ENCODE peak calls at places on chromosome 15, in nine cellular contexts. V, D, I, W, B, E, S, G and M are unnamed samples.

GRCh38 chr15:79192462-79193036 is 90.0 kb upstream of the ANKRD34C start:
- DNase-seq in V (no peak), D (peak; percentile 8), I (peak; percentile 61), W (no peak), B (no peak), E (no peak), S (no peak), G (no peak), M (no peak)

GRCh38 chr15:96348112-96349027 is 17.9 kb downstream of the NR2F2 start:
- DNase-seq in V (no peak), D (no peak), I (no peak), W (no peak), B (no peak), E (no peak), S (no peak), G (no peak), M (peak; percentile 57)

GRCh38 chr15:98649996-98650870 is 1.9 kb downstream of the IGF1R start:
- DNase-seq in V (peak; percentile 30), D (peak; percentile 39), I (peak; percentile 26), W (peak; percentile 68), B (no peak), E (no peak), S (peak; percentile 63), G (no peak), M (peak; percentile 59)

GRCh38 chr15:47473857-47474256 is 243.4 kb upstream of the SEMA6D start:
- DNase-seq in V (peak; percentile 7), D (no peak), I (peak; percentile 12), W (peak; percentile 80), B (no peak), E (no peak), S (peak; percentile 67), G (no peak), M (no peak)

GRCh38 chr15:88986949-88987589 is 73.9 kb upstream of the MFGE8 start:
- DNase-seq in V (no peak), D (no peak), I (no peak), W (no peak), B (no peak), E (no peak), S (no peak), G (no peak), M (no peak)

GRCh38 chr15:73959012-73959581 is 32.8 kb downstream of the LOXL1 start:
- DNase-seq in V (no peak), D (no peak), I (no peak), W (no peak), B (no peak), E (peak; percentile 71), S (no peak), G (no peak), M (no peak)

GRCh38 chr15:68646751-68647150 is 68.0 kb downstream of the CORO2B start:
- DNase-seq in V (no peak), D (no peak), I (no peak), W (no peak), B (no peak), E (peak; percentile 4), S (no peak), G (no peak), M (no peak)

GRCh38 chr15:100111103-100112060 is 230.4 kb downstream of the ADAMTS17 start:
- DNase-seq in V (peak; percentile 21), D (peak; percentile 88), I (peak; percentile 65), W (no peak), B (no peak), E (peak; percentile 85), S (peak; percentile 73), G (no peak), M (peak; percentile 81)

GRCh38 chr15:100250166-100250800 is 91.5 kb downstream of the ADAMTS17 start:
- DNase-seq in V (no peak), D (no peak), I (no peak), W (no peak), B (no peak), E (no peak), S (no peak), G (no peak), M (no peak)

GRCh38 chr15:100731259-100732156 is 129.1 kb downstream of the ASB7 start:
- DNase-seq in V (no peak), D (peak; percentile 36), I (no peak), W (no peak), B (no peak), E (peak; percentile 38), S (no peak), G (no peak), M (peak; percentile 43)

GRCh38 chr15:52143862-52144261 is 31.3 kb upstream of the BCL2L10 start:
- DNase-seq in V (no peak), D (peak; percentile 81), I (peak; percentile 92), W (no peak), B (no peak), E (no peak), S (no peak), G (no peak), M (peak; percentile 88)

GRCh38 chr15:26970712-26971210 is at the start of gene GABRG3:
- DNase-seq in V (no peak), D (no peak), I (no peak), W (no peak), B (no peak), E (no peak), S (no peak), G (peak; percentile 9), M (no peak)

GRCh38 chr15:64107337-64107736 is 11.6 kb downstream of the SNX1 start:
- DNase-seq in V (no peak), D (no peak), I (no peak), W (no peak), B (no peak), E (no peak), S (no peak), G (no peak), M (no peak)

GRCh38 chr15:51108933-51109550 is 14.3 kb upstream of the TNFAIP8L3 start:
- DNase-seq in V (no peak), D (peak; percentile 92), I (peak; percentile 83), W (no peak), B (no peak), E (no peak), S (no peak), G (no peak), M (peak; percentile 44)

GRCh38 chr15:90219421-90220141 is 14.2 kb downstream of the CIB1 start:
- DNase-seq in V (peak; percentile 57), D (no peak), I (peak; percentile 74), W (peak; percentile 67), B (peak; percentile 33), E (peak; percentile 25), S (peak; percentile 74), G (no peak), M (peak; percentile 21)

GRCh38 chr15:85741021-85741421 is 53.7 kb downstream of the KLHL25 start:
- DNase-seq in V (no peak), D (no peak), I (no peak), W (no peak), B (no peak), E (no peak), S (no peak), G (no peak), M (no peak)

GRCh38 chr15:96122077-96123027 is 208.1 kb upstream of the NR2F2 start:
- DNase-seq in V (no peak), D (peak; percentile 48), I (no peak), W (peak; percentile 9), B (no peak), E (no peak), S (no peak), G (no peak), M (peak; percentile 18)

GRCh38 chr15:62624541-62625399 is 417.8 kb upstream of the TPM1 start:
- DNase-seq in V (no peak), D (peak; percentile 74), I (peak; percentile 81), W (no peak), B (no peak), E (peak; percentile 45), S (no peak), G (no peak), M (peak; percentile 79)

GRCh38 chr15:84006467-84006866 is 229.1 kb upstream of the GOLGA6L4 start:
- DNase-seq in V (no peak), D (no peak), I (no peak), W (no peak), B (no peak), E (no peak), S (no peak), G (no peak), M (peak; percentile 29)

GRCh38 chr15:65818927-65819562 is 27.0 kb upstream of the DENND4A start:
- DNase-seq in V (no peak), D (peak; percentile 25), I (no peak), W (no peak), B (no peak), E (peak; percentile 99), S (no peak), G (peak; percentile 13), M (no peak)

GRCh38 chr15:59339252-59339672 is 33.4 kb downstream of the MYO1E start:
- DNase-seq in V (no peak), D (no peak), I (peak; percentile 39), W (no peak), B (no peak), E (no peak), S (no peak), G (no peak), M (peak; percentile 69)

GRCh38 chr15:88664151-88664778 is 25.4 kb downstream of the ISG20 start:
- DNase-seq in V (no peak), D (no peak), I (no peak), W (no peak), B (no peak), E (peak; percentile 12), S (no peak), G (no peak), M (peak; percentile 23)

GRCh38 chr15:72754096-72754495 is 29.5 kb downstream of the ADPGK start:
- DNase-seq in V (no peak), D (no peak), I (no peak), W (no peak), B (no peak), E (no peak), S (no peak), G (no peak), M (no peak)

GRCh38 chr15:58686286-58686685 is 63.2 kb downstream of the ADAM10 start:
- DNase-seq in V (no peak), D (no peak), I (no peak), W (no peak), B (no peak), E (no peak), S (no peak), G (no peak), M (no peak)

GRCh38 chr15:31265090-31265870 is 61.4 kb upstream of the KLF13 start:
- DNase-seq in V (peak; percentile 60), D (no peak), I (no peak), W (peak; percentile 39), B (no peak), E (no peak), S (no peak), G (no peak), M (no peak)

GRCh38 chr15:67244966-67245478 is 9.4 kb downstream of the AAGAB start:
- DNase-seq in V (no peak), D (peak; percentile 58), I (no peak), W (no peak), B (no peak), E (no peak), S (no peak), G (no peak), M (peak; percentile 59)

GRCh38 chr15:63089260-63090043 is 32.2 kb upstream of the LACTB start:
- DNase-seq in V (peak; percentile 38), D (peak; percentile 97), I (peak; percentile 86), W (no peak), B (no peak), E (no peak), S (peak; percentile 63), G (no peak), M (peak; percentile 94)

GRCh38 chr15:77983708-77984445 is 93.6 kb downstream of the TBC1D2B start:
- DNase-seq in V (no peak), D (no peak), I (no peak), W (no peak), B (no peak), E (no peak), S (no peak), G (no peak), M (no peak)

GRCh38 chr15:77482570-77482969 is 61.9 kb downstream of the HMG20A start:
- DNase-seq in V (no peak), D (peak; percentile 86), I (peak; percentile 47), W (no peak), B (no peak), E (no peak), S (no peak), G (no peak), M (peak; percentile 80)

GRCh38 chr15:83943043-83943442 is 289.1 kb downstream of the ADAMTSL3 start:
- DNase-seq in V (no peak), D (no peak), I (no peak), W (no peak), B (no peak), E (no peak), S (no peak), G (no peak), M (no peak)

GRCh38 chr15:47124430-47125102 is 592.7 kb upstream of the SEMA6D start:
- DNase-seq in V (no peak), D (no peak), I (no peak), W (no peak), B (no peak), E (no peak), S (no peak), G (no peak), M (no peak)